ENCODE peak calls at places on chromosomes 1 and 21, in nine cellular contexts. X, K, O, Y, C, L, Z, M and G are unnamed samples.

GRCh38 chr1:38784452-38785284 is 74.9 kb downstream of the RRAGC start:
- DNase-seq in X (no peak), K (no peak), O (no peak), Y (no peak), C (no peak), L (no peak), Z (no peak), M (no peak), G (no peak)

GRCh38 chr1:79792212-79792575 is 785.7 kb upstream of the ADGRL4 start:
- DNase-seq in X (no peak), K (no peak), O (no peak), Y (no peak), C (no peak), L (peak; percentile 55), Z (peak; percentile 4), M (no peak), G (no peak)

GRCh38 chr1:44249543-44249942 is 36.3 kb downstream of the DMAP1 start:
- DNase-seq in X (no peak), K (no peak), O (no peak), Y (no peak), C (no peak), L (no peak), Z (no peak), M (no peak), G (no peak)

GRCh38 chr1:109959974-109960744 is 24.4 kb upstream of the AHCYL1 start:
- DNase-seq in X (no peak), K (no peak), O (no peak), Y (peak; percentile 84), C (peak; percentile 22), L (peak; percentile 94), Z (peak; percentile 61), M (no peak), G (no peak)

GRCh38 chr21:45308211-45309068 is 20.7 kb upstream of the POFUT2 start:
- DNase-seq in X (no peak), K (no peak), O (no peak), Y (no peak), C (no peak), L (peak; percentile 57), Z (peak; percentile 71), M (no peak), G (no peak)

GRCh38 chr1:160767417-160768294 is 28.3 kb upstream of the LY9 start:
- DNase-seq in X (no peak), K (no peak), O (peak; percentile 69), Y (no peak), C (no peak), L (peak; percentile 23), Z (no peak), M (no peak), G (no peak)

GRCh38 chr21:25409992-25410391 is 197.3 kb downstream of the MRPL39 start:
- DNase-seq in X (no peak), K (no peak), O (no peak), Y (no peak), C (no peak), L (no peak), Z (no peak), M (no peak), G (no peak)

GRCh38 chr1:185679220-185679619 is 55.0 kb upstream of the HMCN1 start:
- DNase-seq in X (no peak), K (no peak), O (no peak), Y (no peak), C (no peak), L (no peak), Z (no peak), M (no peak), G (no peak)

GRCh38 chr1:177571485-177572076 is 398.3 kb downstream of the SEC16B start:
- DNase-seq in X (no peak), K (no peak), O (no peak), Y (no peak), C (no peak), L (no peak), Z (no peak), M (no peak), G (no peak)

GRCh38 chr1:50196081-50196480 is 87.4 kb downstream of the ELAVL4 start:
- DNase-seq in X (no peak), K (no peak), O (no peak), Y (no peak), C (no peak), L (no peak), Z (no peak), M (no peak), G (no peak)

GRCh38 chr1:206878456-206878855 is 13.0 kb downstream of the IL20 start:
- DNase-seq in X (no peak), K (no peak), O (no peak), Y (no peak), C (peak; percentile 31), L (no peak), Z (no peak), M (no peak), G (no peak)

GRCh38 chr1:66761273-66761672 is 9.0 kb downstream of the DYNLT5 start:
- DNase-seq in X (no peak), K (no peak), O (no peak), Y (no peak), C (no peak), L (peak; percentile 26), Z (no peak), M (no peak), G (no peak)